ENCODE peak calls at places on chromosomes 5 and 9, in four cellular contexts. E is A549, J is thyroid gland, W is breast epithelium. F is an unnamed sample.

GRCh38 chr9:107542814-107543213 is 53.2 kb upstream of the KLF4 start:
- DNase-seq in E (no peak), J (no peak), W (no peak), F (no peak)

GRCh38 chr9:90061187-90061586 is 456.4 kb downstream of the GADD45G start:
- DNase-seq in E (no peak), J (no peak), W (no peak), F (no peak)

GRCh38 chr9:14532716-14533115 is 160.5 kb downstream of the ZDHHC21 start:
- DNase-seq in E (peak; percentile 13), J (no peak), W (no peak), F (no peak)

GRCh38 chr9:91681461-91682305 is 258.1 kb upstream of the NFIL3 start:
- DNase-seq in E (peak; percentile 85), J (peak; percentile 82), W (no peak), F (peak; percentile 47)

GRCh38 chr9:124363326-124364096 is 51.7 kb downstream of the PSMB7 start:
- DNase-seq in E (no peak), J (no peak), W (no peak), F (no peak)

GRCh38 chr5:138947780-138948179 is 72.6 kb upstream of the LRRTM2 start:
- DNase-seq in E (no peak), J (no peak), W (no peak), F (no peak)

GRCh38 chr5:80714570-80715298 is 60.0 kb upstream of the DHFR start:
- DNase-seq in E (no peak), J (no peak), W (no peak), F (no peak)

GRCh38 chr9:24189986-24190385 is 355.7 kb downstream of the IZUMO3 start:
- DNase-seq in E (no peak), J (no peak), W (no peak), F (no peak)

GRCh38 chr5:168086104-168086610 is 205.3 kb upstream of the WWC1 start:
- DNase-seq in E (peak; percentile 76), J (no peak), W (no peak), F (no peak)

GRCh38 chr9:126471084-126471611 is 142.6 kb upstream of the LMX1B start:
- DNase-seq in E (no peak), J (peak; percentile 29), W (no peak), F (peak; percentile 86)

GRCh38 chr5:74409737-74410136 is 230.8 kb downstream of the ENC1 start:
- DNase-seq in E (no peak), J (no peak), W (no peak), F (no peak)

GRCh38 chr9:93088656-93089015 is 7.4 kb upstream of the CARD19 start:
- DNase-seq in E (no peak), J (no peak), W (peak; percentile 20), F (no peak)

GRCh38 chr5:126931968-126932622 is 98.3 kb downstream of the MARCHF3 start:
- DNase-seq in E (no peak), J (no peak), W (no peak), F (no peak)

GRCh38 chr5:1706021-1706420 is 93.6 kb downstream of the MRPL36 start:
- DNase-seq in E (no peak), J (no peak), W (no peak), F (no peak)

GRCh38 chr9:83304686-83305085 is 233.5 kb downstream of the FRMD3 start:
- DNase-seq in E (no peak), J (peak; percentile 97), W (peak; percentile 55), F (no peak)

GRCh38 chr5:36478646-36479307 is 127.6 kb upstream of the SLC1A3 start:
- DNase-seq in E (no peak), J (no peak), W (no peak), F (no peak)
- H3K27ac ChIP-seq in E (no peak overlapping the region), J (no peak overlapping the region), W (no peak overlapping the region), F (no peak overlapping the region)

GRCh38 chr9:118637681-118638080 is 731.6 kb downstream of the BRINP1 start:
- DNase-seq in E (no peak), J (no peak), W (no peak), F (no peak)

GRCh38 chr9:118630931-118631595 is 738.2 kb downstream of the BRINP1 start:
- DNase-seq in E (no peak), J (no peak), W (no peak), F (no peak)

GRCh38 chr9:118635416-118635815 is 733.8 kb downstream of the BRINP1 start:
- DNase-seq in E (no peak), J (no peak), W (no peak), F (no peak)

GRCh38 chr9:118630079-118630478 is 739.2 kb downstream of the BRINP1 start:
- DNase-seq in E (no peak), J (no peak), W (no peak), F (no peak)

GRCh38 chr9:118631956-118632355 is 737.3 kb downstream of the BRINP1 start:
- DNase-seq in E (no peak), J (no peak), W (no peak), F (no peak)
- TF ChIP-seq CTCF in E (no peak), J (no peak), W (no peak), F (no peak)

GRCh38 chr9:109468927-109469326 is 29.2 kb downstream of the PTPN3 start:
- DNase-seq in E (no peak), J (no peak), W (no peak), F (no peak)
- H3K27ac ChIP-seq in E (peak overlapping the region; percentile 54), J (no peak overlapping the region), W (no peak overlapping the region), F (no peak overlapping the region)

DNA sequence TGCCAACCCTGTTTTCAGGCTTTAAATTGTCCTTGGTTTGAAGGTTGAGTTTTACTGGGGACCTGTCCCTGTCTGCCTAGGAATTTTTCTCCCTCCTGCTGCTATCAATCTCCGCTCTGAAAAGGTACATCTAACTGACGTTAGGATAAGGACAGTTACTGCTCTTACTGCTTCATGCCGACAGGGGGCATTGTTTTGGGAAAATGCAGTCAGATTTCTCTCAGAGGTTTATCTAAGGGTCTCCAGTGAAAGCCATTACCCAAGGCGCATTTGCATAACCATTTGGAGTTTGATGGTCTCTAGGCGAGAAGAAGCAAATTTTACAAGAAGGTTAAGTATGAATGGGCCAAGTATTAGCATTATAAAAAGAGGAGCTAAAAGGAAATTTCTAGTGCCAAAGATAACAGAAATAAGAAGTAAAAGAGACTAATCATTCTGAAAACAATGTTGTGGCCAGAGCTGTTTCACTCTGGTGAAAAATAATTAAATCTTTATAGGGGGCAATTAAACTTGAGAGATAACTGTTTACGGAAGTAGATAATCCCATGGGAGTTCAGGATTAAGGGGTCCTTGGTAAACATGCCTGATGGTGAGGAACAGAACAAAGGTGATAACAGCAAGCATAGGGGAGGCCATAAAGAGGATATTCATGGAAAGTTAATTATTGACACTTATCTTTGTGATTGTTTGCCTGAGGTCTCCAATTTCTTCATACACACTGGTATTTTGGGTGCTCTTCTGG is 605.0 kb downstream of the MTRR start:
- DNase-seq in E (no peak), J (no peak), W (no peak), F (no peak)
- TF ChIP-seq CTCF in E (no peak), J (no peak), W (no peak), F (no peak)

DNA sequence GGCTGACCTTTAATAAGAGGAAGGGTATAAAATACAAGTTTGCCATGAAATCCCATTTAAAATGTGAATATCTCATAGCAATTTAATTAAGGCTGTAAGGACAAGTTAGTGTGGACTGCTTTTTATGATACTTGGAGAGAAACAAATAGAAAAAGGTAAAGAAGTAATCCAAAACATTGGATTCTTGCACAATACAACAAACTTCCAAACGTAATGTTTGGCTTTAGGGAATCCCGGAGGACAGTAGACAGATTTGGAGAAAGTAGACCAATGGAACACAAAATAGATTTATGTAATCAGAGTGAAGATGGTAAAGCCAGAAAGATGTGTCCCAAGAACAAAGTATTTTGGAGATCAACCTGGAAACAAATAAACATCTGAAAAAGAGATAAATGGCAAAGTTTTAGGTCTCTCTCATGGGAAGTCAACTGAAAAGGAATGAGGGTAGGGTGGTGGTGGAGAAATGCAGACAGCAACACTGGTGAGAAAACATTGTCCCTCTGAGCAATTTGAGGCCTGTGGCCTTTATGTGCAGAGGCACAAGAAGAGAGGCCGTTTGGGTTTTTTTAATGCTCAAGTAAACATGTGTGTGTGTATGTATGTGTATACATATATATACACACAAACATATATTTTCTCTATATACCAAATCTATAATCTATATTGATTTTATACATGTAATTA is 620.6 kb downstream of the PDE4D start:
- DNase-seq in E (no peak), J (no peak), W (no peak), F (no peak)
- H3K27ac ChIP-seq in E (peak overlapping the region; percentile 75), J (no peak overlapping the region), W (no peak overlapping the region), F (no peak overlapping the region)